ENCODE peak calls at places on chromosomes 2 and 18, in four cellular contexts. Y is stimulated activated CD4-positive, alpha-beta T cell treated with anti-CD3 and anti-CD28 coated beads, Interleukin-4, amount 100 ng/mL, for 4 hours; F is WTC11; C is frontal cortex. H is an unnamed sample.

GRCh38 chr2:168192839-168193616 is 54.4 kb downstream of the STK39 start:
- DNase-seq in C (no peak), F (no peak), Y (peak; percentile 17), H (no peak)

GRCh38 chr2:162014751-162015150 is 59.3 kb downstream of the DPP4 start:
- DNase-seq in F (no peak), Y (no peak), C (no peak), H (no peak)

GRCh38 chr18:63299837-63300787 is 19.5 kb downstream of the BCL2 start:
- DNase-seq in F (no peak), C (no peak), Y (no peak), H (no peak)

GRCh38 chr2:157825885-157826284 is 50.2 kb downstream of the ACVR1 start:
- DNase-seq in F (no peak), C (no peak), Y (no peak), H (no peak)

GRCh38 chr2:238720232-238720672 is 127.6 kb upstream of the TWIST2 start:
- DNase-seq in Y (peak; percentile 8), F (peak; percentile 86), C (no peak), H (no peak)

GRCh38 chr2:226887940-226888339 is 52.1 kb downstream of the RHBDD1 start:
- DNase-seq in Y (no peak), F (no peak), C (no peak), H (no peak)

GRCh38 chr18:34995746-34996145 is 45.5 kb upstream of the MAPRE2 start:
- DNase-seq in C (no peak), F (no peak), Y (no peak), H (no peak)

GRCh38 chr18:2970762-2971659 is 41.9 kb downstream of the LPIN2 start:
- DNase-seq in F (no peak), Y (no peak), C (no peak), H (no peak)

GRCh38 chr2:30217644-30218361 is 13.5 kb upstream of the LBH start:
- DNase-seq in Y (no peak), C (no peak), F (no peak), H (no peak)

H was measured in uterus.